ENCODE peak calls at places on chromosome 9, in five cellular contexts. F is MM.1S, D is NCI-H1092 treated with DMSO at 0.1 percent for 48 hours, A is nucleus accumbens, E is cortex of kidney. I is an unnamed sample.
A peak's percentile ranks its signal among the peaks of the same experiment; 100 is the strongest.

GRCh38 chr9:98906273-98907040 is 37.2 kb upstream of the COL15A1 start:
- DNase-seq in F (no peak), D (no peak), A (no peak), E (no peak), I (no peak)

GRCh38 chr9:77402286-77402685 is 225.0 kb downstream of the VPS13A start:
- DNase-seq in F (no peak), D (no peak), A (no peak), E (no peak), I (no peak)

GRCh38 chr9:115204827-115205506 is 87.0 kb upstream of the TNC start:
- DNase-seq in F (no peak), D (no peak), A (no peak), E (no peak), I (no peak)

GRCh38 chr9:136995772-136996308 is 528 bp downstream of the CLIC3 start:
- DNase-seq in F (no peak), D (peak; percentile 22), A (no peak), E (no peak), I (no peak)

GRCh38 chr9:126454250-126454649 is 127.6 kb downstream of the MVB12B start:
- DNase-seq in F (no peak), D (no peak), A (no peak), E (no peak), I (no peak)

GRCh38 chr9:79652598-79652997 is 80.8 kb downstream of the TLE4 start:
- DNase-seq in F (no peak), D (no peak), A (no peak), E (no peak), I (no peak)

GRCh38 chr9:95268681-95269080 is 48.8 kb downstream of the FANCC start:
- DNase-seq in F (peak; percentile 21), D (peak; percentile 81), A (no peak), E (no peak), I (peak; percentile 38)

GRCh38 chr9:21854594-21854993 is 52.2 kb downstream of the MTAP start:
- DNase-seq in F (no peak), D (no peak), A (no peak), E (no peak), I (no peak)

GRCh38 chr9:132090771-132091170 is 11.1 kb upstream of the MED27 start:
- DNase-seq in F (no peak), D (no peak), A (no peak), E (no peak), I (no peak)

GRCh38 chr9:1115370-1115769 is 65.2 kb downstream of the DMRT2 start:
- DNase-seq in F (peak; percentile 51), D (no peak), A (no peak), E (no peak), I (no peak)

GRCh38 chr9:136784249-136784996 is 6.7 kb upstream of the TMEM141 start:
- DNase-seq in F (peak; percentile 57), D (peak; percentile 24), A (no peak), E (no peak), I (no peak)

GRCh38 chr9:104948277-104948676 is 20.3 kb upstream of the ABCA1 start:
- DNase-seq in F (no peak), D (no peak), A (no peak), E (no peak), I (no peak)

GRCh38 chr9:13480688-13481087 is 201.2 kb upstream of the MPDZ start:
- DNase-seq in F (no peak), D (no peak), A (no peak), E (no peak), I (peak; percentile 6)